ENCODE peak calls at places on chromosome 3, in four cellular contexts. N is GM12878, E is K562, G is HepG2. W is an unnamed sample.
A peak's percentile ranks its signal among the peaks of the same experiment; 100 is the strongest.

GRCh38 chr3:134340362-134340997 is 33.8 kb downstream of the AMOTL2 start:
- DNase-seq in N (no peak), G (no peak), E (no peak), W (no peak)

GRCh38 chr3:126450219-126450618 is 25.5 kb downstream of the ZXDC start:
- DNase-seq in E (no peak), G (no peak), N (no peak), W (no peak)

GRCh38 chr3:170054204-170054603 is 16.4 kb downstream of the GPR160 start:
- DNase-seq in G (no peak), E (no peak), N (no peak), W (peak; percentile 24)

GRCh38 chr3:115072265-115073008 is 74.7 kb downstream of the ZBTB20 start:
- DNase-seq in N (no peak), G (no peak), E (no peak), W (no peak)

GRCh38 chr3:45055411-45056143 is 29.5 kb downstream of the CLEC3B start:
- DNase-seq in E (peak; percentile 58), G (peak; percentile 65), N (no peak), W (no peak)

GRCh38 chr3:133077688-133078087 is 39.5 kb downstream of the TMEM108 start:
- DNase-seq in E (no peak), N (no peak), G (no peak), W (no peak)

GRCh38 chr3:138062626-138063025 is 52.7 kb downstream of the CLDN18 start:
- DNase-seq in N (no peak), E (no peak), G (no peak), W (no peak)

GRCh38 chr3:177820683-177821316 is 623.5 kb upstream of the TBL1XR1 start:
- DNase-seq in N (peak; percentile 4), G (no peak), E (no peak), W (no peak)

GRCh38 chr3:123883656-123884257 is 375 bp downstream of the MYLK start:
- DNase-seq in G (no peak), N (no peak), E (no peak), W (no peak)

GRCh38 chr3:150436161-150436560 is 28.1 kb downstream of the TSC22D2 start:
- DNase-seq in G (no peak), N (no peak), E (no peak), W (no peak)

GRCh38 chr3:150443331-150443741 is 35.2 kb downstream of the TSC22D2 start:
- DNase-seq in E (no peak), G (no peak), N (no peak), W (no peak)

GRCh38 chr3:150434263-150434662 is 26.2 kb downstream of the TSC22D2 start:
- DNase-seq in G (no peak), E (no peak), N (no peak), W (no peak)

DNA sequence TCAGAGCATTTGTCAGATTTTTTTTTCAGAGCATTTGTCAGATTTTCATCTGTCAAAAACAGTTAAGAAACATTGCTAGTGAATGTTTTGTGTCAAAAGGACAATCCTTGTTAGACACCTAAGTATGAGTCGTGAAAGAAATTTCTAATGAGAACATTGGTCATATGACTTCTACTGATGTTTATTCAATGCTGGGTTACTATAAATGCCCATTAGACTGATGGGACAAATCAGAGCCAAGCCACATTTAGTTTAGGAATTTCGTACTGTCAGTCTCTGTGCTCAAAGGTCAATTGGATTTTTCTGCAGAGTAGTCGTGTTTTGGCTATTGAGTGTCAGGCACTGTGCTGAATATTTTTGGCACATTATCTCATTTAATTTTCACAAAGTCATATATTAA is 31.6 kb downstream of the TSC22D2 start:
- DNase-seq in N (no peak), E (no peak), G (no peak), W (no peak)
- TF ChIP-seq TARDBP in N (no peak), E (no peak), G (no peak), W (no peak)

GRCh38 chr3:29456901-29457300 is 176.0 kb downstream of the RBMS3 start:
- DNase-seq in N (no peak), G (no peak), E (no peak), W (no peak)
- TF ChIP-seq FOXK2 in N (no peak), G (no peak), E (no peak), W (no peak)

DNA sequence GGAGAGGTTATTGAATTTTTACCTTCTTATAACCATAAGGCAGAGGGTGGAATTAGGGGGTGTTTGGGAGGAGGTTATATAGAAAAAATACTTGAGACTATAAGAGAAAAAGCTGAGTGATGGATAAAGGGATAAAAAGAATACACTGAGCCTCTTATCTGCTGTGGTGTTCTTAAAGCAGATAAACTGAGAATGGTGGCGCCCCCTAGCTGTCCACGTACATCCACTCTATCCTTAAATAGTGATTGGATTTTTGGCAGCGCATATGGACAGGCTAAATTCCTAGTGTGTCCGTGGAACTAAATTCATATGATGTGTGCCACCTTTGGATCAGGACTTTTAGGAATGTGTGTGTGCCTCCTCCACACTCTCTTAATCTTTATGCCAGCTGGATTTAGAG is 121.1 kb downstream of the OXSM start:
- DNase-seq in E (peak; percentile 23), G (peak; percentile 12), N (no peak), W (peak; percentile 30)
- TF ChIP-seq SP1 in E (no peak), G (no peak), N (no peak), W (no peak)

DNA sequence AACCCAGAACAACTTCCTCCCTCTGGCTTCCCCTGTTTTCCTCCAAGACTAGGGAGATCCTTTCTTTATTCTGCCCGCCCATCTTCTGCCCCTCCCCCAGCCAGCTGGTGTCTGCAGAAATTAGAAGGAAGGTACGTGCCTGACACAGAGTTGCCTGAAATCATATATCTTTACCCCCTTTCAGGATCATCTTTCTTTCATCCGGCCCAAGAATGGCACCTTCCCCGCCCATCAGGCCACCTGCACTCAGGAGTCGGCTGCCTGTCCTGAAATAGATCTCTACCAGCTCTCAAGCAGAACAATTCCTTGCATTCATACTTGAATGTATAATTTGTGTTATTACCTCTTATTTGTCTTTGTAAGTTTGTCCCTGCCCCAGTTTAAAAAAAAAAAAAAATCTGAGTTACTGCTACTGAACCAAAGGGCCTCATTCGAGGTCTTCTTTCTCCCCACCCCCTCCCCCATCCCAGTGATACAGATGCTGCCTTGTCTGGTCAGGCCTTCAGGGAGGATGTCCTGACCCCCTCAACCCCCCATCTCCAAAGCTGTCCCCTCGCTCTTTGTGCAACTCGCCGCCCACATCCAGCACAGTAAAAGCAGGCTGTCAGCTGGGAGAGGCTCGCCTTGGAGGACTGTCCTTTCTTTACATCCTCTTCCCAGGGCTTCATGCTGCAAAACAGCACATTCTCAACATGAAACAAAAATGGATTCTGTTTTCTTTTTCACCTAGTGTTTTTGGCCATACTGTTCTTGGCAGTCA is 133.5 kb downstream of the VGLL4 start:
- DNase-seq in N (no peak), G (no peak), E (no peak), W (no peak)
- TF ChIP-seq TARDBP in N (no peak), G (no peak), E (no peak), W (no peak)

GRCh38 chr3:172155880-172156279 is 116.5 kb downstream of the FNDC3B start:
- DNase-seq in E (no peak), N (no peak), G (no peak), W (no peak)
- TF ChIP-seq FOXK2 in E (no peak), N (no peak), G (no peak), W (no peak)

GRCh38 chr3:185365281-185366211 is 2.6 kb downstream of the MAP3K13 start:
- DNase-seq in E (no peak), G (no peak), N (no peak), W (no peak)
- TF ChIP-seq SP1 in E (no peak), G (no peak), N (no peak), W (no peak)